ENCODE peak calls at places on chromosomes 6 and 20, in seven cellular contexts. J, W, O, E, Z, V and P are unnamed samples.
A peak's percentile ranks its signal among the peaks of the same experiment; 100 is the strongest.

GRCh38 chr6:169283924-169284323 is 30.3 kb upstream of the THBS2 start:
- DNase-seq in J (no peak), W (no peak), O (no peak), E (no peak), Z (no peak), V (no peak), P (no peak)

GRCh38 chr6:157789297-157789696 is 33.7 kb upstream of the SNX9 start:
- DNase-seq in J (no peak), W (no peak), O (no peak), E (no peak), Z (no peak), V (no peak), P (no peak)

GRCh38 chr6:35495258-35496035 is 1.4 kb downstream of the TEAD3 start:
- DNase-seq in J (no peak), W (peak; percentile 38), O (no peak), E (no peak), Z (no peak), V (peak; percentile 82), P (peak; percentile 78)

GRCh38 chr6:19836799-19837510 is at the start of gene ID4:
- DNase-seq in J (peak; percentile 96), W (peak; percentile 96), O (peak; percentile 97), E (peak; percentile 99), Z (peak; percentile 92), V (peak; percentile 80), P (peak; percentile 91)

GRCh38 chr6:42911171-42912021 is 4.5 kb upstream of the PTCRA start:
- DNase-seq in J (peak; percentile 60), W (no peak), O (peak; percentile 89), E (peak; percentile 93), Z (peak; percentile 89), V (no peak), P (peak; percentile 31)

GRCh38 chr6:139407718-139408222 is 33.3 kb upstream of the CITED2 start:
- DNase-seq in J (no peak), W (peak; percentile 98), O (no peak), E (no peak), Z (no peak), V (peak; percentile 11), P (peak; percentile 88)

GRCh38 chr6:111985202-111985731 is 68.6 kb upstream of the CCN6 start:
- DNase-seq in J (no peak), W (peak; percentile 96), O (peak; percentile 76), E (peak; percentile 99), Z (no peak), V (peak; percentile 88), P (peak; percentile 85)

GRCh38 chr6:15001511-15001910 is 244.4 kb upstream of the JARID2 start:
- DNase-seq in J (no peak), W (no peak), O (no peak), E (no peak), Z (no peak), V (no peak), P (no peak)

GRCh38 chr6:105428342-105428957 is 25.6 kb upstream of the PREP start:
- DNase-seq in J (no peak), W (peak; percentile 74), O (no peak), E (no peak), Z (no peak), V (peak; percentile 92), P (peak; percentile 62)

GRCh38 chr20:51382986-51383821 is 159.3 kb downstream of the NFATC2 start:
- DNase-seq in J (no peak), W (no peak), O (no peak), E (no peak), Z (no peak), V (no peak), P (no peak)

GRCh38 chr6:1906625-1907024 is 296.9 kb downstream of the FOXC1 start:
- DNase-seq in J (no peak), W (no peak), O (peak; percentile 53), E (no peak), Z (no peak), V (no peak), P (no peak)

GRCh38 chr6:107114872-107115694 is at the start of gene BEND3:
- DNase-seq in J (peak; percentile 43), W (no peak), O (no peak), E (peak; percentile 69), Z (no peak), V (no peak), P (peak; percentile 12)

GRCh38 chr20:44247131-44247571 is at the start of gene GDAP1L1:
- DNase-seq in J (peak; percentile 51), W (no peak), O (peak; percentile 78), E (peak; percentile 73), Z (peak; percentile 80), V (no peak), P (no peak)

GRCh38 chr6:104940238-104940880 is 16.5 kb upstream of the LIN28B start:
- DNase-seq in J (no peak), W (no peak), O (peak; percentile 87), E (peak; percentile 89), Z (peak; percentile 88), V (peak; percentile 52), P (peak; percentile 25)

GRCh38 chr6:28137458-28138020 is 4.1 kb upstream of the ZKSCAN8 start:
- DNase-seq in J (no peak), W (peak; percentile 14), O (no peak), E (peak; percentile 25), Z (no peak), V (no peak), P (peak; percentile 66)

GRCh38 chr20:34220581-34220980 is 20.6 kb upstream of the ASIP start:
- DNase-seq in J (no peak), W (peak; percentile 28), O (no peak), E (no peak), Z (no peak), V (no peak), P (peak; percentile 64)

GRCh38 chr20:58327211-58327610 is 17.7 kb downstream of the RAB22A start:
- DNase-seq in J (no peak), W (no peak), O (no peak), E (no peak), Z (no peak), V (no peak), P (peak; percentile 30)

GRCh38 chr6:7818480-7819165 is 92.0 kb downstream of the TXNDC5 start:
- DNase-seq in J (no peak), W (no peak), O (no peak), E (peak; percentile 4), Z (no peak), V (no peak), P (no peak)

GRCh38 chr6:50986319-50986718 is 167.6 kb downstream of the TFAP2B start:
- DNase-seq in J (no peak), W (no peak), O (no peak), E (no peak), Z (no peak), V (no peak), P (no peak)

GRCh38 chr6:159074120-159074684 is 29.4 kb upstream of the TAGAP start:
- DNase-seq in J (peak; percentile 42), W (peak; percentile 46), O (peak; percentile 66), E (peak; percentile 83), Z (no peak), V (no peak), P (peak; percentile 88)

GRCh38 chr20:59835448-59836395 is 97.7 kb downstream of the SYCP2 start:
- DNase-seq in J (peak; percentile 49), W (peak; percentile 5), O (peak; percentile 65), E (peak; percentile 49), Z (peak; percentile 44), V (no peak), P (no peak)

GRCh38 chr6:53250761-53251672 is 97.7 kb downstream of the ELOVL5 start:
- DNase-seq in J (no peak), W (peak; percentile 37), O (no peak), E (no peak), Z (no peak), V (peak; percentile 22), P (peak; percentile 19)

GRCh38 chr6:136067731-136068341 is 182.3 kb downstream of the MTFR2 start:
- DNase-seq in J (peak; percentile 40), W (peak; percentile 39), O (peak; percentile 63), E (peak; percentile 99), Z (peak; percentile 48), V (peak; percentile 74), P (peak; percentile 43)

GRCh38 chr6:142030115-142030619 is 102.6 kb upstream of the GJE1 start:
- DNase-seq in J (peak; percentile 45), W (peak; percentile 76), O (peak; percentile 75), E (peak; percentile 83), Z (no peak), V (no peak), P (peak; percentile 86)

GRCh38 chr20:45300961-45301360 is 5.7 kb upstream of the RBPJL start:
- DNase-seq in J (no peak), W (peak; percentile 19), O (peak; percentile 90), E (peak; percentile 95), Z (peak; percentile 79), V (no peak), P (peak; percentile 50)

DNA sequence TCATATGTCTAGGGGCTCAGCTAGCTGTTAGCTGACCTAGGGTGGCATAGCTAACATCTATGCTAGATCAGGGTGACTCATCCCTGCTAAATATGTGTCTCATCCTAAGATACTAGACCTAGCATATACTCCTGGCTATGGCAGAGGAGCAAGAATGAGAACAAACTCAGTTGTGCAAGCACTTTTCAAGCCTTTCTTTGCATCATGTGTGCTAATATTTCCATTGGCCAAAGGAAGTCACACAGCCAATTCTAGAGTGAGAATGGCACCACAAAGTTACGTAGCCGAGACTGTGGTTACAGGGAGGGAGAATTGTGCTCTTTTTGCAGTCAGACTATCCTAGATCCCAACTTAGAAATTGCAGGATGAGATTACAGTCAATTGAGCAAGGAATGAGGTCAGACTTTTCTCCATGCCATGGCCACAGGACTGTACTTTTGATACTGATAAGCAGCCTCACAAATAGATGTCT is 78.7 kb downstream of the PLCB4 start:
- DNase-seq in J (no peak), W (peak; percentile 73), O (no peak), E (no peak), Z (no peak), V (no peak), P (peak; percentile 69)
- H3K27me3 ChIP-seq in J (no peaks in the 10 kb centered on the region), W (no peaks in the 10 kb centered on the region), O (no peaks in the 10 kb centered on the region), E (no peaks in the 10 kb centered on the region), Z (no peaks in the 10 kb centered on the region), V (no peaks in the 10 kb centered on the region), P (no peaks in the 10 kb centered on the region)

GRCh38 chr6:36724514-36725385 is 27.1 kb downstream of the RAB44 start:
- DNase-seq in J (no peak), W (peak; percentile 65), O (peak; percentile 78), E (peak; percentile 85), Z (peak; percentile 86), V (peak; percentile 78), P (peak; percentile 75)
- H4K8ac ChIP-seq in J (no peak overlapping the region), W (no peak overlapping the region), O (no peak overlapping the region), E (no peak overlapping the region), Z (no peak overlapping the region), V (no peak overlapping the region), P (no peak overlapping the region)

GRCh38 chr6:55531496-55531895 is 47.5 kb downstream of the HMGCLL1 start:
- DNase-seq in J (no peak), W (no peak), O (no peak), E (no peak), Z (no peak), V (no peak), P (no peak)
- H2AK5ac ChIP-seq in J (no peak overlapping the region), W (no peak overlapping the region), O (no peak overlapping the region), E (no peak overlapping the region), Z (no peak overlapping the region), V (no peak overlapping the region), P (no peak overlapping the region)

DNA sequence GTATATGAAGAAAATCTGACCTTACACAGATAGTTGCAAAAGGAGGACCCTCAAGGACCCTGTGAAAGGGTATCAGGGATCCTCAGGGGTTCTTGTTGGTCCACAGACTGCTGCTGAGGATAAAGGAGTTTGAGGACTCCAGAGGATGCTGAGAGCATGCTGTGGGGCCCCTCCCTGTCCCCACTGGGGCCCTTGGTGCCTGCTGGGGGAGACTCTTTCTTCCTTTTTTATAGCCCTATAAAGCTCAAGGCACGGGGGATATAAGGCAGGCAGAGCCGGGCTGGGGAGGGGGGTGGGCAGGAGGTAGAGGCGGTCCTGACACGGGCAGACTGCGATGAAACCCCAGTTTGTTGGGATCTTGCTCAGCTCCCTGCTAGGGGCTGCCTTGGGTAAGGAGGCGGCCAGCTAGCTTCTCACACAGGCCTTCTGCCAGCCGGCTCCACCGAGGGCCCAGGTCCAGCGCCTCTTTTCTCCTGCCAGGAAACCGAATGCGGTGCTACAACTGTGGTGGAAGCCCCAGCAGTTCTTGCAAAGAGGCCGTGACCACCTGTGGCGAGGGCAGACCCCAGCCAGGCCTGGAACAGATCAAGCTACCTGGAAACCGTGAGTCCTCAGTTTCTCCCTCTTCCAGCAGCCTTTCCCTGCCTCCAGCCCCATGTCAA is at the start of gene LY6G6D:
- DNase-seq in J (no peak), W (no peak), O (peak; percentile 44), E (no peak), Z (no peak), V (no peak), P (no peak)
- H3K27me3 ChIP-seq in J (peaks cover 8% of the 10 kb centered on the region), W (peaks cover 33% of the 10 kb centered on the region), O (no peaks in the 10 kb centered on the region), E (no peaks in the 10 kb centered on the region), Z (no peaks in the 10 kb centered on the region), V (no peaks in the 10 kb centered on the region), P (peaks cover 36% of the 10 kb centered on the region)